ENCODE peak calls at places on chromosomes 12 and 14, in five cellular contexts. One of them, this sample, is unnamed.

GRCh38 chr14:88063807-88064206 is 58.9 kb downstream of the GPR65 start:
- DNase-seq in iPS DF 6.9: no peak
- DNase-seq in left ventricle myocardium inferior: no peak
- DNase-seq in keratinocyte: no peak
- DNase-seq in A673: peak
- DNase-seq in this sample: no peak

GRCh38 chr12:101018540-101018939 is 191.5 kb downstream of the SLC5A8 start:
- DNase-seq in A673: no peak
- DNase-seq in keratinocyte: peak
- DNase-seq in left ventricle myocardium inferior: no peak
- DNase-seq in iPS DF 6.9: no peak
- DNase-seq in this sample: peak

GRCh38 chr12:24596768-24597388 is 352.0 kb downstream of the BCAT1 start:
- DNase-seq in left ventricle myocardium inferior: no peak
- DNase-seq in keratinocyte: no peak
- DNase-seq in iPS DF 6.9: no peak
- DNase-seq in A673: peak
- DNase-seq in this sample: no peak

GRCh38 chr12:84619053-84619452 is 293.5 kb downstream of the SLC6A15 start:
- DNase-seq in A673: no peak
- DNase-seq in iPS DF 6.9: no peak
- DNase-seq in keratinocyte: no peak
- DNase-seq in left ventricle myocardium inferior: no peak
- DNase-seq in this sample: no peak

GRCh38 chr12:94458882-94459772 is 540 bp downstream of the CEP83 start:
- DNase-seq in left ventricle myocardium inferior: no peak
- DNase-seq in A673: peak
- DNase-seq in iPS DF 6.9: no peak
- DNase-seq in keratinocyte: no peak
- DNase-seq in this sample: no peak

GRCh38 chr12:92341333-92341691 is 195.7 kb upstream of the BTG1 start:
- DNase-seq in iPS DF 6.9: no peak
- DNase-seq in keratinocyte: peak
- DNase-seq in A673: no peak
- DNase-seq in left ventricle myocardium inferior: no peak
- DNase-seq in this sample: peak

GRCh38 chr12:16362550-16362949 is 15.1 kb downstream of the MGST1 start:
- DNase-seq in keratinocyte: no peak
- DNase-seq in iPS DF 6.9: no peak
- DNase-seq in left ventricle myocardium inferior: no peak
- DNase-seq in A673: no peak
- DNase-seq in this sample: no peak

GRCh38 chr12:41932028-41932427 is 212.6 kb downstream of the GXYLT1 start:
- DNase-seq in keratinocyte: no peak
- DNase-seq in A673: no peak
- DNase-seq in iPS DF 6.9: no peak
- DNase-seq in left ventricle myocardium inferior: no peak
- DNase-seq in this sample: no peak

GRCh38 chr14:103915616-103916015 is 12.6 kb upstream of the TDRD9 start:
- DNase-seq in A673: no peak
- DNase-seq in keratinocyte: no peak
- DNase-seq in iPS DF 6.9: no peak
- DNase-seq in left ventricle myocardium inferior: no peak
- DNase-seq in this sample: no peak

GRCh38 chr12:112950701-112951100 is 12.4 kb downstream of the OAS3 start:
- DNase-seq in keratinocyte: no peak
- DNase-seq in A673: no peak
- DNase-seq in left ventricle myocardium inferior: no peak
- DNase-seq in iPS DF 6.9: no peak
- DNase-seq in this sample: no peak

GRCh38 chr14:64801800-64802199 is 77.9 kb downstream of the SPTB start:
- DNase-seq in keratinocyte: no peak
- DNase-seq in A673: no peak
- DNase-seq in left ventricle myocardium inferior: no peak
- DNase-seq in iPS DF 6.9: no peak
- DNase-seq in this sample: no peak

GRCh38 chr14:23022849-23023499 is 11.7 kb downstream of the PSMB5 start:
- DNase-seq in keratinocyte: no peak
- DNase-seq in A673: no peak
- DNase-seq in left ventricle myocardium inferior: no peak
- DNase-seq in iPS DF 6.9: no peak
- DNase-seq in this sample: no peak

GRCh38 chr12:64675795-64676194 is 65.5 kb downstream of the RASSF3 start:
- DNase-seq in left ventricle myocardium inferior: peak
- DNase-seq in A673: peak
- DNase-seq in iPS DF 6.9: no peak
- DNase-seq in keratinocyte: no peak
- DNase-seq in this sample: no peak

GRCh38 chr12:77685112-77685511 is 145.6 kb upstream of the NAV3 start:
- DNase-seq in keratinocyte: peak
- DNase-seq in left ventricle myocardium inferior: no peak
- DNase-seq in A673: peak
- DNase-seq in iPS DF 6.9: peak
- DNase-seq in this sample: peak

GRCh38 chr14:101817511-101818001 is 56.0 kb downstream of the PPP2R5C start:
- DNase-seq in keratinocyte: no peak
- DNase-seq in iPS DF 6.9: no peak
- DNase-seq in left ventricle myocardium inferior: no peak
- DNase-seq in A673: no peak
- DNase-seq in this sample: no peak

GRCh38 chr12:38761111-38761510 is 144.3 kb downstream of the CPNE8 start:
- DNase-seq in A673: no peak
- DNase-seq in left ventricle myocardium inferior: no peak
- DNase-seq in iPS DF 6.9: no peak
- DNase-seq in keratinocyte: no peak
- DNase-seq in this sample: no peak

GRCh38 chr14:104562606-104563005 is 17.0 kb upstream of the C14orf180 start:
- DNase-seq in left ventricle myocardium inferior: no peak
- DNase-seq in iPS DF 6.9: no peak
- DNase-seq in keratinocyte: no peak
- DNase-seq in A673: no peak
- DNase-seq in this sample: no peak

GRCh38 chr12:85509857-85510256 is 229.8 kb downstream of the ALX1 start:
- DNase-seq in left ventricle myocardium inferior: no peak
- DNase-seq in A673: no peak
- DNase-seq in iPS DF 6.9: no peak
- DNase-seq in keratinocyte: no peak
- DNase-seq in this sample: no peak

GRCh38 chr14:21136024-21136423 is 19.8 kb downstream of the OR5AU1 start:
- DNase-seq in A673: peak
- DNase-seq in left ventricle myocardium inferior: no peak
- DNase-seq in keratinocyte: no peak
- DNase-seq in iPS DF 6.9: no peak
- DNase-seq in this sample: no peak

GRCh38 chr14:104787736-104788532 is 7.6 kb downstream of the AKT1 start:
- DNase-seq in left ventricle myocardium inferior: peak
- DNase-seq in keratinocyte: no peak
- DNase-seq in iPS DF 6.9: no peak
- DNase-seq in A673: no peak
- DNase-seq in this sample: no peak

GRCh38 chr12:627863-628805 is 35.1 kb downstream of the NINJ2 start:
- DNase-seq in A673: no peak
- DNase-seq in left ventricle myocardium inferior: no peak
- DNase-seq in keratinocyte: no peak
- DNase-seq in iPS DF 6.9: no peak
- DNase-seq in this sample: no peak

GRCh38 chr14:39491134-39491541 is 58.9 kb upstream of the FBXO33 start:
- DNase-seq in left ventricle myocardium inferior: no peak
- DNase-seq in keratinocyte: no peak
- DNase-seq in iPS DF 6.9: no peak
- DNase-seq in A673: peak
- DNase-seq in this sample: no peak

GRCh38 chr12:45850302-45850701 is 120.8 kb downstream of the ARID2 start:
- DNase-seq in iPS DF 6.9: no peak
- DNase-seq in left ventricle myocardium inferior: no peak
- DNase-seq in A673: no peak
- DNase-seq in keratinocyte: no peak
- DNase-seq in this sample: no peak

GRCh38 chr12:121033625-121034349 is 5.3 kb downstream of the OASL start:
- DNase-seq in left ventricle myocardium inferior: no peak
- DNase-seq in A673: peak
- DNase-seq in keratinocyte: no peak
- DNase-seq in iPS DF 6.9: no peak
- DNase-seq in this sample: peak

GRCh38 chr14:89304972-89305703 is 111.9 kb downstream of the FOXN3 start:
- DNase-seq in iPS DF 6.9: no peak
- DNase-seq in left ventricle myocardium inferior: no peak
- DNase-seq in A673: peak
- DNase-seq in keratinocyte: no peak
- DNase-seq in this sample: no peak

GRCh38 chr12:60704171-60704914 is 1108.5 kb downstream of the SLC16A7 start:
- DNase-seq in A673: no peak
- DNase-seq in left ventricle myocardium inferior: no peak
- DNase-seq in iPS DF 6.9: no peak
- DNase-seq in keratinocyte: no peak
- DNase-seq in this sample: no peak

GRCh38 chr14:64703393-64704144 is 655 bp upstream of the PLEKHG3 start:
- DNase-seq in keratinocyte: no peak
- DNase-seq in A673: no peak
- DNase-seq in iPS DF 6.9: no peak
- DNase-seq in left ventricle myocardium inferior: no peak
- DNase-seq in this sample: no peak

GRCh38 chr14:93057586-93058280 is 58.0 kb downstream of the ITPK1 start:
- DNase-seq in iPS DF 6.9: no peak
- DNase-seq in keratinocyte: no peak
- DNase-seq in A673: no peak
- DNase-seq in left ventricle myocardium inferior: no peak
- DNase-seq in this sample: no peak
- H3K27ac ChIP-seq in iPS DF 6.9: no peak
- H3K27ac ChIP-seq in keratinocyte: no peak
- H3K27ac ChIP-seq in A673: no peak
- H3K27ac ChIP-seq in left ventricle myocardium inferior: peak
- H3K27ac ChIP-seq in this sample: no peak

GRCh38 chr14:54784060-54784459 is 118.6 kb downstream of the GCH1 start:
- DNase-seq in A673: no peak
- DNase-seq in keratinocyte: no peak
- DNase-seq in left ventricle myocardium inferior: peak
- DNase-seq in iPS DF 6.9: no peak
- DNase-seq in this sample: no peak

GRCh38 chr14:54782803-54783659 is 119.6 kb downstream of the GCH1 start:
- DNase-seq in keratinocyte: no peak
- DNase-seq in A673: no peak
- DNase-seq in iPS DF 6.9: no peak
- DNase-seq in left ventricle myocardium inferior: no peak
- DNase-seq in this sample: no peak

GRCh38 chr14:54783660-54784015 is 119.0 kb downstream of the GCH1 start:
- DNase-seq in keratinocyte: no peak
- DNase-seq in left ventricle myocardium inferior: no peak
- DNase-seq in iPS DF 6.9: no peak
- DNase-seq in A673: no peak
- DNase-seq in this sample: no peak

GRCh38 chr14:54781080-54781479 is 121.5 kb downstream of the GCH1 start:
- DNase-seq in iPS DF 6.9: no peak
- DNase-seq in left ventricle myocardium inferior: no peak
- DNase-seq in A673: no peak
- DNase-seq in keratinocyte: no peak
- DNase-seq in this sample: no peak

GRCh38 chr14:54781936-54782802 is 120.5 kb downstream of the GCH1 start:
- DNase-seq in keratinocyte: no peak
- DNase-seq in iPS DF 6.9: no peak
- DNase-seq in A673: no peak
- DNase-seq in left ventricle myocardium inferior: no peak
- DNase-seq in this sample: no peak
- H3K27ac ChIP-seq in keratinocyte: no peak
- H3K27ac ChIP-seq in iPS DF 6.9: no peak
- H3K27ac ChIP-seq in A673: no peak
- H3K27ac ChIP-seq in left ventricle myocardium inferior: peak
- H3K27ac ChIP-seq in this sample: no peak

GRCh38 chr12:130557201-130557600 is 158.9 kb downstream of the RIMBP2 start:
- DNase-seq in left ventricle myocardium inferior: no peak
- DNase-seq in A673: no peak
- DNase-seq in iPS DF 6.9: no peak
- DNase-seq in keratinocyte: no peak
- DNase-seq in this sample: no peak

GRCh38 chr12:130557876-130558770 is 158.0 kb downstream of the RIMBP2 start:
- DNase-seq in iPS DF 6.9: no peak
- DNase-seq in A673: no peak
- DNase-seq in keratinocyte: no peak
- DNase-seq in left ventricle myocardium inferior: no peak
- DNase-seq in this sample: no peak

GRCh38 chr12:130559806-130560205 is 156.3 kb downstream of the RIMBP2 start:
- DNase-seq in left ventricle myocardium inferior: no peak
- DNase-seq in A673: no peak
- DNase-seq in iPS DF 6.9: no peak
- DNase-seq in keratinocyte: no peak
- DNase-seq in this sample: no peak

GRCh38 chr12:130555628-130556485 is 160.2 kb downstream of the RIMBP2 start:
- DNase-seq in A673: no peak
- DNase-seq in iPS DF 6.9: no peak
- DNase-seq in keratinocyte: no peak
- DNase-seq in left ventricle myocardium inferior: no peak
- DNase-seq in this sample: no peak

GRCh38 chr12:130556486-130557055 is 159.5 kb downstream of the RIMBP2 start:
- DNase-seq in keratinocyte: no peak
- DNase-seq in left ventricle myocardium inferior: no peak
- DNase-seq in iPS DF 6.9: no peak
- DNase-seq in A673: no peak
- DNase-seq in this sample: no peak
- H3K27ac ChIP-seq in keratinocyte: no peak
- H3K27ac ChIP-seq in left ventricle myocardium inferior: no peak
- H3K27ac ChIP-seq in iPS DF 6.9: no peak
- H3K27ac ChIP-seq in A673: no peak
- H3K27ac ChIP-seq in this sample: no peak

GRCh38 chr14:99619873-99620834 is 16.1 kb upstream of the CCDC85C start:
- DNase-seq in iPS DF 6.9: no peak
- DNase-seq in A673: peak
- DNase-seq in keratinocyte: no peak
- DNase-seq in left ventricle myocardium inferior: no peak
- DNase-seq in this sample: no peak

GRCh38 chr14:99625476-99625875 is 19.5 kb upstream of the HHIPL1 start:
- DNase-seq in keratinocyte: no peak
- DNase-seq in A673: no peak
- DNase-seq in iPS DF 6.9: no peak
- DNase-seq in left ventricle myocardium inferior: no peak
- DNase-seq in this sample: no peak

GRCh38 chr14:99624024-99624423 is 20.0 kb upstream of the CCDC85C start:
- DNase-seq in keratinocyte: no peak
- DNase-seq in A673: no peak
- DNase-seq in left ventricle myocardium inferior: no peak
- DNase-seq in iPS DF 6.9: no peak
- DNase-seq in this sample: no peak

GRCh38 chr14:99624971-99625370 is 20.0 kb upstream of the HHIPL1 start:
- DNase-seq in keratinocyte: no peak
- DNase-seq in iPS DF 6.9: no peak
- DNase-seq in A673: no peak
- DNase-seq in left ventricle myocardium inferior: no peak
- DNase-seq in this sample: no peak

DNA sequence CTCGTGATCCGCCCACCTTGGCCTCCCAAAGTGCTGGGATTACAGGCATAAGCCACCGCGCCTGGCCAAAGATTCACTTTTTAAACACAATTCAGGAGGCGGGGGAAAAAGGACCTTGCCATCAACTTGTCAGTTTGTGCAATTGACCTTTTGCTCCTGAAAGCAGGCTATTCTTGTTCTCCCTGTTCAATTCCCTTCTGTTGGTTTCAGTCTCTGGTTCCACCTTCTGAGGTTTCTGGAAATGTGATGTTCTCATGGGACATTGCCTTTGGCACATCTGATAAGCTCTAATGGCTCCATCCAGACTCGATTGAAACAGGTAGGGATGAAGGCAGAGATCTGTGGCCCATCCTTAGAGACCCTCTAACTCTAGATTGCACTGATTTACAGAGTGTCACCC is 17.9 kb upstream of the CCDC85C start:
- DNase-seq in A673: no peak
- DNase-seq in left ventricle myocardium inferior: no peak
- DNase-seq in keratinocyte: no peak
- DNase-seq in iPS DF 6.9: no peak
- DNase-seq in this sample: no peak
- H3K27ac ChIP-seq in A673: no peak
- H3K27ac ChIP-seq in left ventricle myocardium inferior: no peak
- H3K27ac ChIP-seq in keratinocyte: no peak
- H3K27ac ChIP-seq in iPS DF 6.9: no peak
- H3K27ac ChIP-seq in this sample: peak

This sample was measured in epithelial cell of prostate.